ENCODE peak calls at places on chromosomes 1 and 21, in four cellular contexts. One of them, this sample, is unnamed.
A peak's percentile ranks its signal among the peaks of the same experiment; 100 is the strongest.

GRCh38 chr21:45937721-45938452 is 43.7 kb upstream of the COL6A1 start:
- DNase-seq in fibroblast of lung: no peak
- DNase-seq in lower lobe of right lung: no peak
- DNase-seq in right cardiac atrium: peak; percentile 41
- DNase-seq in this sample: no peak

GRCh38 chr21:35252831-35253230 is 203.7 kb upstream of the RUNX1 start:
- DNase-seq in fibroblast of lung: peak; percentile 28
- DNase-seq in lower lobe of right lung: no peak
- DNase-seq in right cardiac atrium: no peak
- DNase-seq in this sample: no peak

GRCh38 chr1:23370744-23371710 is 1.4 kb upstream of the ZNF436 start:
- DNase-seq in fibroblast of lung: peak; percentile 47
- DNase-seq in lower lobe of right lung: no peak
- DNase-seq in right cardiac atrium: no peak
- DNase-seq in this sample: no peak

GRCh38 chr1:168621356-168621755 is 45.0 kb downstream of the XCL1 start:
- DNase-seq in fibroblast of lung: no peak
- DNase-seq in lower lobe of right lung: no peak
- DNase-seq in right cardiac atrium: no peak
- DNase-seq in this sample: no peak

GRCh38 chr1:42815938-42816599 is 853 bp upstream of the ERMAP start:
- DNase-seq in fibroblast of lung: peak; percentile 11
- DNase-seq in lower lobe of right lung: no peak
- DNase-seq in right cardiac atrium: no peak
- DNase-seq in this sample: no peak

GRCh38 chr1:67590329-67590728 is 94.7 kb upstream of the GADD45A start:
- DNase-seq in fibroblast of lung: peak; percentile 31
- DNase-seq in lower lobe of right lung: no peak
- DNase-seq in right cardiac atrium: no peak
- DNase-seq in this sample: no peak

GRCh38 chr1:160877221-160877620 is 7.8 kb downstream of the ITLN1 start:
- DNase-seq in fibroblast of lung: no peak
- DNase-seq in lower lobe of right lung: no peak
- DNase-seq in right cardiac atrium: no peak
- DNase-seq in this sample: no peak

GRCh38 chr1:157133431-157133830 is 4.8 kb downstream of the ETV3 start:
- DNase-seq in fibroblast of lung: no peak
- DNase-seq in lower lobe of right lung: no peak
- DNase-seq in right cardiac atrium: no peak
- DNase-seq in this sample: no peak

GRCh38 chr1:202005958-202006357 is 4.4 kb upstream of the ELF3 start:
- DNase-seq in fibroblast of lung: peak; percentile 40
- DNase-seq in lower lobe of right lung: no peak
- DNase-seq in right cardiac atrium: no peak
- DNase-seq in this sample: no peak

GRCh38 chr1:17828991-17829390 is 73.9 kb downstream of the ACTL8 start:
- DNase-seq in fibroblast of lung: no peak
- DNase-seq in lower lobe of right lung: no peak
- DNase-seq in right cardiac atrium: no peak
- DNase-seq in this sample: no peak

GRCh38 chr1:78743626-78744025 is 94.0 kb downstream of the IFI44 start:
- DNase-seq in fibroblast of lung: peak; percentile 40
- DNase-seq in lower lobe of right lung: no peak
- DNase-seq in right cardiac atrium: no peak
- DNase-seq in this sample: no peak

GRCh38 chr1:32873484-32873883 is 2.8 kb upstream of the FNDC5 start:
- DNase-seq in fibroblast of lung: no peak
- DNase-seq in lower lobe of right lung: no peak
- DNase-seq in right cardiac atrium: no peak
- DNase-seq in this sample: no peak

GRCh38 chr21:14321042-14321441 is 61.9 kb downstream of the HSPA13 start:
- DNase-seq in fibroblast of lung: no peak
- DNase-seq in lower lobe of right lung: no peak
- DNase-seq in right cardiac atrium: no peak
- DNase-seq in this sample: no peak

GRCh38 chr1:92376345-92376744 is 77.5 kb downstream of the RPAP2 start:
- DNase-seq in fibroblast of lung: no peak
- DNase-seq in lower lobe of right lung: no peak
- DNase-seq in right cardiac atrium: no peak
- DNase-seq in this sample: no peak

GRCh38 chr1:214295934-214296333 is 15.0 kb downstream of the SMYD2 start:
- DNase-seq in fibroblast of lung: no peak
- DNase-seq in lower lobe of right lung: no peak
- DNase-seq in right cardiac atrium: no peak
- DNase-seq in this sample: no peak

GRCh38 chr1:39788758-39789570 is at the start of gene BMP8B:
- DNase-seq in fibroblast of lung: no peak
- DNase-seq in lower lobe of right lung: peak; percentile 86
- DNase-seq in right cardiac atrium: peak; percentile 84
- DNase-seq in this sample: peak; percentile 77

DNA sequence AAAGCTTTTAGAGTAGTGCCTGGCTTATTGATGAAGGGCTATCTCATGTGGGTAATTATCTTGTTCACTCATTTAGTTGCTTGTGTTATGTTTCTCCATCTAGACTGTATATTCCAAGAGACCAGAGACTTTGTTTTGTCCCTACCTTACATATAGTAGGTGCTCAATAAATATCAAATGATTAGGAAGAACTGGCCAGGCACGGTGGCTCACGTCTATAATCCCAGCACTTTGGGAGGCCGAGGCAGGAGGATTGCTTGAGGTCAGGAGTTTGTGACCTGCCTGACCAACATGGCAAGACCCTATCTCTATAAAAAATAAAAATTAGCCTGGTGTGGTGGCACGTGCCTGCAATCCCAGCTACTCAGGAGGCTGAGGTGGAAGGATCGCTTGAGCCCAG is 9.0 kb downstream of the FBXO2 start:
- DNase-seq in fibroblast of lung: no peak
- DNase-seq in lower lobe of right lung: no peak
- DNase-seq in right cardiac atrium: no peak
- DNase-seq in this sample: no peak
- H3K9me3 ChIP-seq in fibroblast of lung: no peaks in the 10 kb centered on the region
- H3K9me3 ChIP-seq in lower lobe of right lung: no peaks in the 10 kb centered on the region
- H3K9me3 ChIP-seq in right cardiac atrium: no peaks in the 10 kb centered on the region
- H3K9me3 ChIP-seq in this sample: no peaks in the 10 kb centered on the region

GRCh38 chr1:204407314-204407971 is 4.2 kb downstream of the PPP1R15B start:
- DNase-seq in fibroblast of lung: peak; percentile 38
- DNase-seq in lower lobe of right lung: no peak
- DNase-seq in right cardiac atrium: no peak
- DNase-seq in this sample: no peak

GRCh38 chr1:204408602-204409001 is 3.0 kb downstream of the PPP1R15B start:
- DNase-seq in fibroblast of lung: no peak
- DNase-seq in lower lobe of right lung: no peak
- DNase-seq in right cardiac atrium: no peak
- DNase-seq in this sample: no peak

GRCh38 chr1:204408074-204408507 is 3.5 kb downstream of the PPP1R15B start:
- DNase-seq in fibroblast of lung: peak; percentile 78
- DNase-seq in lower lobe of right lung: peak; percentile 73
- DNase-seq in right cardiac atrium: peak; percentile 80
- DNase-seq in this sample: peak; percentile 77

GRCh38 chr1:204405988-204406387 is 5.6 kb downstream of the PPP1R15B start:
- DNase-seq in fibroblast of lung: no peak
- DNase-seq in lower lobe of right lung: no peak
- DNase-seq in right cardiac atrium: no peak
- DNase-seq in this sample: no peak

DNA sequence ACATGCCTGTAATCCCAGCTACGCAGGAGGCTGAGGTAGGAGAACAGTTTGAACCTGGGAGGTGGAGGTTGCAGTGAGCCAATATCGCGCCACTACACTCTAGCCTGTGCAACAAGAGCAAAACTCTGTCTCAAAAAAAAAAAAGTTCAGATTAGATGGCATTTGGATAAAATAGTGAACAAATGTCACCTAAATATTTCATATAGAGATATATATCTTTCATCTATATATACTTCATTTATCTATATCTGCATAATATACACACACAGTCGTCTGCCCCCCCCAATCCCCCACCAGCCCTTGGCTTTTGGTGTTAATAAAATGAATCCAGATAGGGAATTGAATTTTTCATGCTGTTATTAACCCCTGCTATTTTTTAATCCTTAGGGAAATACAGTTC is 5.0 kb downstream of the PPP1R15B start:
- DNase-seq in fibroblast of lung: no peak
- DNase-seq in lower lobe of right lung: no peak
- DNase-seq in right cardiac atrium: no peak
- DNase-seq in this sample: no peak
- H3K4me3 ChIP-seq in fibroblast of lung: peak overlapping the region; percentile 99
- H3K4me3 ChIP-seq in lower lobe of right lung: peak overlapping the region; percentile 88
- H3K4me3 ChIP-seq in right cardiac atrium: peak overlapping the region; percentile 49
- H3K4me3 ChIP-seq in this sample: peak overlapping the region; percentile 61

GRCh38 chr1:6241107-6241886 is 2.7 kb upstream of the HES3 start:
- DNase-seq in fibroblast of lung: no peak
- DNase-seq in lower lobe of right lung: no peak
- DNase-seq in right cardiac atrium: no peak
- DNase-seq in this sample: no peak

GRCh38 chr1:6239213-6239752 is 3.5 kb upstream of the ICMT start:
- DNase-seq in fibroblast of lung: no peak
- DNase-seq in lower lobe of right lung: no peak
- DNase-seq in right cardiac atrium: peak; percentile 1
- DNase-seq in this sample: no peak

GRCh38 chr1:6237093-6237492 is 1.3 kb upstream of the ICMT start:
- DNase-seq in fibroblast of lung: no peak
- DNase-seq in lower lobe of right lung: no peak
- DNase-seq in right cardiac atrium: peak; percentile 15
- DNase-seq in this sample: no peak

GRCh38 chr1:6241887-6242740 is 1.9 kb upstream of the HES3 start:
- DNase-seq in fibroblast of lung: no peak
- DNase-seq in lower lobe of right lung: no peak
- DNase-seq in right cardiac atrium: peak; percentile 74
- DNase-seq in this sample: no peak

GRCh38 chr1:6239950-6240768 is 3.8 kb upstream of the HES3 start:
- DNase-seq in fibroblast of lung: peak; percentile 41
- DNase-seq in lower lobe of right lung: no peak
- DNase-seq in right cardiac atrium: peak; percentile 27
- DNase-seq in this sample: no peak
- H3K27ac ChIP-seq in fibroblast of lung: no peak overlapping the region
- H3K27ac ChIP-seq in lower lobe of right lung: no peak overlapping the region
- H3K27ac ChIP-seq in right cardiac atrium: no peak overlapping the region
- H3K27ac ChIP-seq in this sample: no peak overlapping the region

GRCh38 chr1:2810899-2811525 is 9.5 kb upstream of the TTC34 start:
- DNase-seq in fibroblast of lung: no peak
- DNase-seq in lower lobe of right lung: no peak
- DNase-seq in right cardiac atrium: peak; percentile 12
- DNase-seq in this sample: no peak
- H3K9me3 ChIP-seq in fibroblast of lung: no peaks in the 10 kb centered on the region
- H3K9me3 ChIP-seq in lower lobe of right lung: peaks cover 4% of the 10 kb centered on the region
- H3K9me3 ChIP-seq in right cardiac atrium: no peaks in the 10 kb centered on the region
- H3K9me3 ChIP-seq in this sample: no peaks in the 10 kb centered on the region

This sample was measured in body of pancreas.